ENCODE peak calls at places on chromosomes 11 and 22, in nine cellular contexts. F is tibial nerve, Z is ovary, U is A549, N is transverse colon, T is stomach, J is sigmoid colon, E is H1, X is SK-N-SH. V is an unnamed sample.
A peak's percentile ranks its signal among the peaks of the same experiment; 100 is the strongest.

GRCh38 chr22:22061085-22062077 is 78.8 kb upstream of the TOP3B start:
- DNase-seq in T (no peak), J (peak; percentile 78), N (no peak), E (no peak), F (peak; percentile 82), U (peak; percentile 6), Z (peak; percentile 76), X (no peak), V (no peak)

GRCh38 chr11:65968600-65969482 is 7.3 kb downstream of the SART1 start:
- DNase-seq in J (no peak), E (no peak), N (no peak), F (no peak), X (no peak), T (no peak), U (no peak), Z (no peak), V (no peak)

GRCh38 chr22:37781434-37782059 is 26.2 kb upstream of the GCAT start:
- DNase-seq in E (no peak), F (no peak), J (no peak), X (no peak), U (no peak), N (no peak), T (no peak), Z (peak; percentile 65), V (no peak)

GRCh38 chr11:59172345-59173079 is 580 bp downstream of the DTX4 start:
- DNase-seq in T (peak; percentile 29), J (no peak), N (peak; percentile 52), X (peak; percentile 63), Z (no peak), U (no peak), F (no peak), E (peak; percentile 72), V (no peak)

GRCh38 chr11:47272706-47273105 is 2.8 kb downstream of the MADD start:
- DNase-seq in J (no peak), Z (no peak), F (no peak), U (no peak), E (no peak), T (no peak), X (no peak), N (no peak), V (no peak)

GRCh38 chr11:45803981-45804805 is 756 bp upstream of the SLC35C1 start:
- DNase-seq in F (peak; percentile 62), J (peak; percentile 91), T (peak; percentile 88), X (peak; percentile 79), E (peak; percentile 88), U (peak; percentile 47), N (peak; percentile 94), Z (peak; percentile 83), V (peak; percentile 92)

GRCh38 chr22:43346521-43346929 is 3.4 kb upstream of the SCUBE1 start:
- DNase-seq in F (peak; percentile 63), J (peak; percentile 75), Z (peak; percentile 59), T (peak; percentile 66), N (peak; percentile 61), X (peak; percentile 73), E (peak; percentile 87), U (peak; percentile 65), V (peak; percentile 84)

GRCh38 chr11:71548120-71548519 is at the start of gene KRTAP5-9:
- DNase-seq in E (no peak), N (no peak), T (no peak), U (no peak), X (no peak), J (no peak), Z (no peak), F (no peak), V (no peak)

GRCh38 chr22:39820266-39820665 is 73.3 kb downstream of the ENTHD1 start:
- DNase-seq in T (no peak), Z (no peak), E (no peak), X (no peak), U (peak; percentile 11), F (no peak), J (no peak), N (no peak), V (no peak)

GRCh38 chr11:69376155-69377028 is 82.4 kb downstream of the MYEOV start:
- DNase-seq in Z (no peak), E (no peak), T (no peak), N (peak; percentile 55), J (no peak), F (no peak), U (no peak), X (no peak), V (peak; percentile 57)

GRCh38 chr22:36166518-36167220 is 6.1 kb upstream of the APOL3 start:
- DNase-seq in N (no peak), F (no peak), Z (no peak), U (no peak), T (no peak), E (no peak), J (no peak), X (no peak), V (no peak)

GRCh38 chr11:76889414-76889975 is 28.8 kb downstream of the ACER3 start:
- DNase-seq in Z (no peak), N (no peak), X (no peak), F (no peak), T (no peak), J (no peak), U (no peak), E (no peak), V (no peak)

GRCh38 chr11:76892305-76892704 is 31.6 kb downstream of the ACER3 start:
- DNase-seq in J (no peak), T (no peak), N (no peak), X (no peak), Z (no peak), U (no peak), F (no peak), E (no peak), V (no peak)

GRCh38 chr11:76888989-76889388 is 28.3 kb downstream of the ACER3 start:
- DNase-seq in J (no peak), E (no peak), N (no peak), F (no peak), X (no peak), U (no peak), T (no peak), Z (no peak), V (no peak)

GRCh38 chr11:76891793-76892192 is 31.1 kb downstream of the ACER3 start:
- DNase-seq in J (no peak), E (no peak), N (no peak), F (no peak), X (no peak), U (no peak), Z (no peak), T (no peak), V (no peak)

GRCh38 chr11:76891285-76891684 is 30.6 kb downstream of the ACER3 start:
- DNase-seq in Z (no peak), N (no peak), X (no peak), F (no peak), J (no peak), E (no peak), T (no peak), U (no peak), V (no peak)
- TF ChIP-seq EP300 in Z (no peak), N (no peak), X (no peak), F (no peak), J (no peak), E (no peak), T (no peak), U (no peak), V (no peak)

GRCh38 chr11:61783717-61784505 is 8.5 kb downstream of the TMEM258 start:
- DNase-seq in X (no peak), T (no peak), N (no peak), Z (no peak), F (no peak), J (no peak), E (no peak), U (no peak), V (no peak)

GRCh38 chr11:61780581-61781162 is 11.7 kb downstream of the TMEM258 start:
- DNase-seq in E (no peak), N (no peak), J (no peak), F (no peak), U (no peak), X (no peak), Z (no peak), T (no peak), V (no peak)

GRCh38 chr11:61779666-61780525 is 12.5 kb downstream of the TMEM258 start:
- DNase-seq in X (no peak), J (no peak), U (no peak), Z (no peak), F (no peak), N (no peak), T (no peak), E (no peak), V (no peak)

GRCh38 chr11:61782841-61783240 is 9.6 kb downstream of the TMEM258 start:
- DNase-seq in T (no peak), U (no peak), J (no peak), E (no peak), Z (no peak), X (peak; percentile 71), N (no peak), F (no peak), V (no peak)

GRCh38 chr11:61781585-61781984 is 10.8 kb downstream of the TMEM258 start:
- DNase-seq in Z (no peak), U (no peak), X (no peak), E (no peak), F (no peak), J (no peak), T (no peak), N (no peak), V (no peak)
- H3K27ac ChIP-seq in Z (no peak overlapping the region), U (no peak overlapping the region), X (peak overlapping the region; percentile 28), E (no peak overlapping the region), F (no peak overlapping the region), J (no peak overlapping the region), T (no peak overlapping the region), N (no peak overlapping the region), V (no peak overlapping the region)

GRCh38 chr11:86623041-86623621 is 49.3 kb downstream of the ME3 start:
- DNase-seq in Z (no peak), U (no peak), F (no peak), X (no peak), T (no peak), E (no peak), J (no peak), N (no peak), V (no peak)

GRCh38 chr11:86621854-86622253 is 50.6 kb downstream of the ME3 start:
- DNase-seq in F (no peak), U (no peak), X (no peak), N (no peak), T (no peak), E (no peak), Z (no peak), J (no peak), V (no peak)

GRCh38 chr11:86615495-86615894 is 56.9 kb downstream of the ME3 start:
- DNase-seq in E (no peak), J (no peak), X (no peak), Z (no peak), T (no peak), U (no peak), F (no peak), N (no peak), V (no peak)

GRCh38 chr11:86620796-86621575 is 51.4 kb downstream of the ME3 start:
- DNase-seq in J (no peak), N (no peak), F (peak; percentile 41), Z (no peak), U (no peak), E (no peak), T (no peak), X (no peak), V (no peak)

GRCh38 chr11:86617502-86617901 is 54.9 kb downstream of the ME3 start:
- DNase-seq in U (no peak), E (no peak), Z (no peak), T (no peak), J (no peak), F (no peak), N (no peak), X (no peak), V (no peak)
- TF ChIP-seq EP300 in U (no peak), E (no peak), Z (no peak), T (no peak), J (no peak), F (no peak), N (no peak), X (no peak), V (no peak)

GRCh38 chr11:134020598-134020997 is 48.3 kb upstream of the JAM3 start:
- DNase-seq in N (no peak), U (no peak), T (no peak), E (no peak), Z (no peak), J (no peak), F (no peak), X (no peak), V (no peak)
- H3K27ac ChIP-seq in N (no peak overlapping the region), U (no peak overlapping the region), T (no peak overlapping the region), E (no peak overlapping the region), Z (no peak overlapping the region), J (no peak overlapping the region), F (no peak overlapping the region), X (no peak overlapping the region), V (no peak overlapping the region)

V was measured in suprapubic skin.